ENCODE peak calls at places on chromosomes 5 and 9, in eight cellular contexts. One of them, this sample, is unnamed.

GRCh38 chr9:7103382-7104170 is 345.8 kb downstream of the KDM4C start:
- DNase-seq in GM10248: no peak
- DNase-seq in cardiac muscle cell: peak
- DNase-seq in nephron progenitor cell: no peak
- DNase-seq in foreskin fibroblast: no peak
- DNase-seq in cardiac fibroblast: peak
- DNase-seq in mammary epithelial cell: peak
- DNase-seq in right lobe of liver: no peak
- DNase-seq in this sample: no peak

GRCh38 chr5:33827335-33827734 is 64.5 kb downstream of the ADAMTS12 start:
- DNase-seq in GM10248: no peak
- DNase-seq in cardiac muscle cell: no peak
- DNase-seq in nephron progenitor cell: no peak
- DNase-seq in foreskin fibroblast: no peak
- DNase-seq in cardiac fibroblast: no peak
- DNase-seq in mammary epithelial cell: peak
- DNase-seq in right lobe of liver: no peak
- DNase-seq in this sample: no peak

GRCh38 chr5:60722416-60722815 is 22.4 kb upstream of the DEPDC1B start:
- DNase-seq in GM10248: no peak
- DNase-seq in cardiac muscle cell: no peak
- DNase-seq in nephron progenitor cell: no peak
- DNase-seq in foreskin fibroblast: no peak
- DNase-seq in cardiac fibroblast: no peak
- DNase-seq in mammary epithelial cell: no peak
- DNase-seq in right lobe of liver: no peak
- DNase-seq in this sample: no peak

GRCh38 chr9:129237195-129237611 is 59.1 kb upstream of the IER5L start:
- DNase-seq in GM10248: no peak
- DNase-seq in cardiac muscle cell: peak
- DNase-seq in nephron progenitor cell: no peak
- DNase-seq in foreskin fibroblast: peak
- DNase-seq in cardiac fibroblast: peak
- DNase-seq in mammary epithelial cell: peak
- DNase-seq in right lobe of liver: no peak
- DNase-seq in this sample: peak

GRCh38 chr5:124162782-124163532 is 583.5 kb downstream of the ZNF608 start:
- DNase-seq in GM10248: no peak
- DNase-seq in cardiac muscle cell: no peak
- DNase-seq in nephron progenitor cell: peak
- DNase-seq in foreskin fibroblast: peak
- DNase-seq in cardiac fibroblast: peak
- DNase-seq in mammary epithelial cell: peak
- DNase-seq in right lobe of liver: no peak
- DNase-seq in this sample: no peak

GRCh38 chr9:114883709-114884108 is 46.7 kb downstream of the TNFSF8 start:
- DNase-seq in GM10248: no peak
- DNase-seq in cardiac muscle cell: no peak
- DNase-seq in nephron progenitor cell: no peak
- DNase-seq in foreskin fibroblast: peak
- DNase-seq in cardiac fibroblast: no peak
- DNase-seq in mammary epithelial cell: peak
- DNase-seq in right lobe of liver: no peak
- DNase-seq in this sample: no peak

GRCh38 chr9:804026-804425 is 37.5 kb upstream of the DMRT1 start:
- DNase-seq in GM10248: no peak
- DNase-seq in cardiac muscle cell: no peak
- DNase-seq in nephron progenitor cell: no peak
- DNase-seq in foreskin fibroblast: no peak
- DNase-seq in cardiac fibroblast: no peak
- DNase-seq in mammary epithelial cell: no peak
- DNase-seq in right lobe of liver: no peak
- DNase-seq in this sample: no peak

GRCh38 chr5:132265336-132266030 is 8.0 kb downstream of the PDLIM4 start:
- DNase-seq in GM10248: peak
- DNase-seq in cardiac muscle cell: peak
- DNase-seq in nephron progenitor cell: peak
- DNase-seq in foreskin fibroblast: peak
- DNase-seq in cardiac fibroblast: peak
- DNase-seq in mammary epithelial cell: peak
- DNase-seq in right lobe of liver: peak
- DNase-seq in this sample: peak

GRCh38 chr9:36317766-36318165 is 59.5 kb upstream of the GNE start:
- DNase-seq in GM10248: no peak
- DNase-seq in cardiac muscle cell: no peak
- DNase-seq in nephron progenitor cell: no peak
- DNase-seq in foreskin fibroblast: no peak
- DNase-seq in cardiac fibroblast: no peak
- DNase-seq in mammary epithelial cell: peak
- DNase-seq in right lobe of liver: no peak
- DNase-seq in this sample: no peak

GRCh38 chr5:174775071-174775470 is 50.7 kb downstream of the MSX2 start:
- DNase-seq in GM10248: no peak
- DNase-seq in cardiac muscle cell: no peak
- DNase-seq in nephron progenitor cell: no peak
- DNase-seq in foreskin fibroblast: no peak
- DNase-seq in cardiac fibroblast: no peak
- DNase-seq in mammary epithelial cell: no peak
- DNase-seq in right lobe of liver: no peak
- DNase-seq in this sample: no peak

GRCh38 chr9:130770679-130771442 is 64.2 kb upstream of the ABL1 start:
- DNase-seq in GM10248: peak
- DNase-seq in cardiac muscle cell: peak
- DNase-seq in nephron progenitor cell: no peak
- DNase-seq in foreskin fibroblast: peak
- DNase-seq in cardiac fibroblast: peak
- DNase-seq in mammary epithelial cell: peak
- DNase-seq in right lobe of liver: no peak
- DNase-seq in this sample: peak

GRCh38 chr9:90300901-90301688 is 341.5 kb downstream of the DIRAS2 start:
- DNase-seq in GM10248: no peak
- DNase-seq in cardiac muscle cell: peak
- DNase-seq in nephron progenitor cell: no peak
- DNase-seq in foreskin fibroblast: peak
- DNase-seq in cardiac fibroblast: peak
- DNase-seq in mammary epithelial cell: peak
- DNase-seq in right lobe of liver: no peak
- DNase-seq in this sample: peak

GRCh38 chr5:159050408-159051091 is 49.2 kb downstream of the EBF1 start:
- DNase-seq in GM10248: peak
- DNase-seq in cardiac muscle cell: peak
- DNase-seq in nephron progenitor cell: no peak
- DNase-seq in foreskin fibroblast: peak
- DNase-seq in cardiac fibroblast: peak
- DNase-seq in mammary epithelial cell: no peak
- DNase-seq in right lobe of liver: no peak
- DNase-seq in this sample: peak

GRCh38 chr5:145681686-145682085 is 153.5 kb downstream of the PRELID2 start:
- DNase-seq in GM10248: peak
- DNase-seq in cardiac muscle cell: peak
- DNase-seq in nephron progenitor cell: peak
- DNase-seq in foreskin fibroblast: peak
- DNase-seq in cardiac fibroblast: peak
- DNase-seq in mammary epithelial cell: peak
- DNase-seq in right lobe of liver: peak
- DNase-seq in this sample: peak

GRCh38 chr9:652896-653295 is 188.6 kb upstream of the DMRT1 start:
- DNase-seq in GM10248: no peak
- DNase-seq in cardiac muscle cell: peak
- DNase-seq in nephron progenitor cell: no peak
- DNase-seq in foreskin fibroblast: no peak
- DNase-seq in cardiac fibroblast: peak
- DNase-seq in mammary epithelial cell: no peak
- DNase-seq in right lobe of liver: no peak
- DNase-seq in this sample: peak

DNA sequence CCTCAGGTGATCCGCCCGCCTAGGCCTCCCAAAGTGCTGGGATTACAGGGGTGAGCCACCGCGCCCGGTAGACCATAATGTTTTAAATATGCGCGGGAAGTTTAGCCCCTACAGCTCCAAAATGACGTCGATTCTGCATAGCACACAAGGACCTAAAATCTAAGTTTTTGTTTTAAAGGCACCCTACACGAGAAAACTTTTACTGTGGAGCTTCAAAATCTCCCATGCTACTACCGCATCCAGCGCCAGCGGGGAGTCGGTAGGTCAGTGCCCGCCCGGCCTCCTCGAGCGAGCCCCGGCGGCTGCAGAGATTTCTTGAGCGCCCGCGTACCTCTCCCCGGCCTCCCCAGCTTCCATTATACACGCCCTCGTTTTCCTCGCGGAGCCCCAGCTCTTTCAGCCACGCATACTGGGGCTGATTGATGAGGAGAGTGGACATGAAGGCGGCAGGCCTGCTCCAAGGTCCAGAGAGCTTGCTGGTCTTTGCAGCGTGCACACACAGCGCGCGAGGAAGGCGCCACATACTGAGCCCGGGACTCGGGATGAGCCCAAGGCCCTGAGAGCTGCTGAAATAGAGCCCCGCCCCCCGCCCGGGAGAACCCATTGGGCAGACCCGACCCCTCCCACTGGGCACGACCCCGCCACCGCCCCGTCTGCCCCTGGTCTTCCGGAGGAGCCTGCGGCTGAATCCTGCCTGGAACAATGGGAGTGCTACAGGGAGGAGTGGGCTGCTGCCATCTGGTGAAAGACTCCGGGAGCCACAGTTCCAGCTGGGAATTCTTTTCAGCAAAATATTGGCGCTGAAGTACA is at the start of gene ALDH7A1:
- DNase-seq in GM10248: peak
- DNase-seq in cardiac muscle cell: peak
- DNase-seq in nephron progenitor cell: peak
- DNase-seq in foreskin fibroblast: peak
- DNase-seq in cardiac fibroblast: peak
- DNase-seq in mammary epithelial cell: peak
- DNase-seq in right lobe of liver: peak
- DNase-seq in this sample: peak
- TF ChIP-seq CTCF in GM10248: no peak
- TF ChIP-seq CTCF in cardiac muscle cell: peak
- TF ChIP-seq CTCF in nephron progenitor cell: peak
- TF ChIP-seq CTCF in foreskin fibroblast: peak
- TF ChIP-seq CTCF in cardiac fibroblast: peak
- TF ChIP-seq CTCF in mammary epithelial cell: peak
- TF ChIP-seq CTCF in right lobe of liver: peak
- TF ChIP-seq CTCF in this sample: peak

GRCh38 chr9:37971691-37972090 is 67.8 kb upstream of the SLC25A51 start:
- DNase-seq in GM10248: no peak
- DNase-seq in cardiac muscle cell: no peak
- DNase-seq in nephron progenitor cell: no peak
- DNase-seq in foreskin fibroblast: no peak
- DNase-seq in cardiac fibroblast: no peak
- DNase-seq in mammary epithelial cell: peak
- DNase-seq in right lobe of liver: no peak
- DNase-seq in this sample: no peak
- TF ChIP-seq CTCF in GM10248: no peak
- TF ChIP-seq CTCF in cardiac muscle cell: no peak
- TF ChIP-seq CTCF in nephron progenitor cell: no peak
- TF ChIP-seq CTCF in foreskin fibroblast: no peak
- TF ChIP-seq CTCF in cardiac fibroblast: no peak
- TF ChIP-seq CTCF in mammary epithelial cell: no peak
- TF ChIP-seq CTCF in right lobe of liver: no peak
- TF ChIP-seq CTCF in this sample: no peak

GRCh38 chr5:11888221-11888620 is 16.0 kb downstream of the CTNND2 start:
- DNase-seq in GM10248: no peak
- DNase-seq in cardiac muscle cell: no peak
- DNase-seq in nephron progenitor cell: no peak
- DNase-seq in foreskin fibroblast: no peak
- DNase-seq in cardiac fibroblast: no peak
- DNase-seq in mammary epithelial cell: no peak
- DNase-seq in right lobe of liver: no peak
- DNase-seq in this sample: no peak

GRCh38 chr5:11894992-11895391 is 9.3 kb downstream of the CTNND2 start:
- DNase-seq in GM10248: no peak
- DNase-seq in cardiac muscle cell: no peak
- DNase-seq in nephron progenitor cell: no peak
- DNase-seq in foreskin fibroblast: no peak
- DNase-seq in cardiac fibroblast: no peak
- DNase-seq in mammary epithelial cell: no peak
- DNase-seq in right lobe of liver: no peak
- DNase-seq in this sample: no peak

GRCh38 chr5:11892832-11893231 is 11.4 kb downstream of the CTNND2 start:
- DNase-seq in GM10248: no peak
- DNase-seq in cardiac muscle cell: no peak
- DNase-seq in nephron progenitor cell: no peak
- DNase-seq in foreskin fibroblast: no peak
- DNase-seq in cardiac fibroblast: no peak
- DNase-seq in mammary epithelial cell: no peak
- DNase-seq in right lobe of liver: no peak
- DNase-seq in this sample: no peak

DNA sequence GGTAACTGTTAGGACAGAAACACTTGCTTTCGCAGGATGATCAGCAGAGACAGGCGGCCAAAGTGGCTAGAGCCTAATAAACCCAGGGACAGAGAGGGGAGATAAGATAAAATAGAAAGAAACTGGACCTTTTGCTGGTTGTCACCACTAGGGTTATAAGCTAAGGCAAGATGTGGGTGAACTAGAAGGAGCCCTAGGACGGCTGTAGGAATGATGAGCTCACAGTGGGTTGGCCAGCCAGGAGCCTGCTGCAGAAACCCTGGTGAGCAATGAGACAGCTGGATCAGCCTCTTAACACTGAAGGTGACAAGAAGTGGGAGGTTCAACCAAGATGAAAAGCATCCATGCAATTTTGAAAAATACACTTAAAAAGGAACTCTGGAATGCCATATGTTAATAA is 13.5 kb downstream of the CTNND2 start:
- DNase-seq in GM10248: no peak
- DNase-seq in cardiac muscle cell: no peak
- DNase-seq in nephron progenitor cell: no peak
- DNase-seq in foreskin fibroblast: no peak
- DNase-seq in cardiac fibroblast: no peak
- DNase-seq in mammary epithelial cell: no peak
- DNase-seq in right lobe of liver: no peak
- DNase-seq in this sample: no peak
- TF ChIP-seq CTCF in GM10248: no peak
- TF ChIP-seq CTCF in cardiac muscle cell: no peak
- TF ChIP-seq CTCF in nephron progenitor cell: no peak
- TF ChIP-seq CTCF in foreskin fibroblast: no peak
- TF ChIP-seq CTCF in cardiac fibroblast: no peak
- TF ChIP-seq CTCF in mammary epithelial cell: no peak
- TF ChIP-seq CTCF in right lobe of liver: no peak
- TF ChIP-seq CTCF in this sample: no peak

DNA sequence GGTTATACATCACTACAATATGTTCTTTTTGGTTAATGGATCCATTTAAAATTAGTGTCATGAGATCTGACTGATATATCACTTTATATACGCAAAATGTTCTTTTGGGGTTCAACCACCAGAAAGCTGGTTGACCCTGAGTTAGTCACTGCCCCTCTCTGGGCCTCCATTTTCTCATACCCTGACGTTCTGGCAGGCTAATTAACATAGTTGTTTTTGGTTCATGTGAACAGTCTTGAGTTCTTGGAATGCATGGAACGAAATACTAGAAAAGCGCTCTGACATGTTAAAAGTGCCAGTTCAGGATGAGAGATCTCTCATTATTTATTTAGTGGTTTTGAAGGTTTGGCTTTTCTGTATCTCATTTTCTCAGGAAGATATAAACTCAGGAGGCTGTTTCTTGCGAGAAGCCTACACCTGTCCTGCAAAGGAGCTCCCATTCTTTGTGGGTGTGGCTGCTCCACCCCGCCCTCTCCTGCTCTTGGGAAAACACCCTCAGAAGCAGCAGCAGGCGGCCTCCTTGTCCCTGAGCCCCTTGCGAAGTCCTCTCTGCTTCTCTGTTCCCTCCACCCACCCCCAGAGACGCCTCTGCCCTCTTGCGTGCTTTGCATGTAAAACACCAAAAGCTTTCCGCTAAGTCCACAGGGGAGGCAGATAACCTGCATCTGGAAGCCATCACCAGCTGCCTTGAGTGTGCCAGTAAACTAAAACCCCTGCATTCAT is 302.4 kb upstream of the PANK3 start:
- DNase-seq in GM10248: peak
- DNase-seq in cardiac muscle cell: no peak
- DNase-seq in nephron progenitor cell: peak
- DNase-seq in foreskin fibroblast: no peak
- DNase-seq in cardiac fibroblast: no peak
- DNase-seq in mammary epithelial cell: no peak
- DNase-seq in right lobe of liver: no peak
- DNase-seq in this sample: no peak
- TF ChIP-seq CTCF in GM10248: no peak
- TF ChIP-seq CTCF in cardiac muscle cell: no peak
- TF ChIP-seq CTCF in nephron progenitor cell: no peak
- TF ChIP-seq CTCF in foreskin fibroblast: no peak
- TF ChIP-seq CTCF in cardiac fibroblast: no peak
- TF ChIP-seq CTCF in mammary epithelial cell: no peak
- TF ChIP-seq CTCF in right lobe of liver: no peak
- TF ChIP-seq CTCF in this sample: no peak

This sample was measured in AG10803.